ENCODE peak calls at places on chromosome 4, in five cellular contexts. Y is glutamatergic neuron; S is stimulated activated CD8-positive, alpha-beta memory T cell treated with anti-CD3 and anti-CD28 coated beads, Interleukin-15, amount 100 ng/mL, for 4 hours; W is neural crest cell; Q is foreskin fibroblast. B is an unnamed sample.

GRCh38 chr4:74671074-74671698 is 123.1 kb downstream of the BTC start:
- DNase-seq in W (peak; percentile 29), Y (peak; percentile 63), Q (peak; percentile 90), S (no peak), B (peak; percentile 79)

GRCh38 chr4:159778298-159778697 is 675.4 kb downstream of the RAPGEF2 start:
- DNase-seq in Q (no peak), W (no peak), Y (no peak), S (no peak), B (no peak)

GRCh38 chr4:6761540-6762243 is 20.8 kb upstream of the KIAA0232 start:
- DNase-seq in W (peak; percentile 37), Q (peak; percentile 66), Y (no peak), S (no peak), B (no peak)

GRCh38 chr4:3680656-3681055 is 85.5 kb upstream of the ADRA2C start:
- DNase-seq in Y (no peak), S (no peak), W (no peak), Q (no peak), B (no peak)

GRCh38 chr4:182142146-182143085 is 100.8 kb upstream of the TENM3 start:
- DNase-seq in Y (peak; percentile 39), Q (peak; percentile 46), W (peak; percentile 31), S (no peak), B (no peak)

GRCh38 chr4:112517067-112517588 is 1.1 kb upstream of the NEUROG2 start:
- DNase-seq in W (peak; percentile 19), Y (peak; percentile 53), Q (peak; percentile 33), S (no peak), B (no peak)

GRCh38 chr4:154004859-154005520 is 216.1 kb upstream of the SFRP2 start:
- DNase-seq in Y (no peak), Q (peak; percentile 97), W (no peak), S (no peak), B (no peak)

GRCh38 chr4:61202100-61202637 is 2.0 kb downstream of the ADGRL3 start:
- DNase-seq in Y (peak; percentile 61), S (no peak), Q (peak; percentile 17), W (peak; percentile 15), B (peak; percentile 58)

GRCh38 chr4:108351806-108352205 is 183.1 kb upstream of the LEF1 start:
- DNase-seq in Y (no peak), Q (no peak), S (no peak), W (no peak), B (no peak)

GRCh38 chr4:164508836-164509235 is 245.1 kb upstream of the SMIM31 start:
- DNase-seq in Q (no peak), W (no peak), Y (no peak), S (no peak), B (no peak)

GRCh38 chr4:24131954-24132673 is 242.3 kb upstream of the PPARGC1A start:
- DNase-seq in Q (no peak), W (no peak), S (no peak), Y (no peak), B (no peak)

GRCh38 chr4:138670681-138671080 is 344.9 kb upstream of the NOCT start:
- DNase-seq in Q (no peak), S (no peak), Y (no peak), W (no peak), B (no peak)

GRCh38 chr4:108172231-108172779 is 3.6 kb upstream of the LEF1 start:
- DNase-seq in Y (peak; percentile 65), Q (peak; percentile 65), W (peak; percentile 55), S (no peak), B (peak; percentile 56)

GRCh38 chr4:82201805-82202636 is 171.8 kb downstream of the HNRNPD start:
- DNase-seq in Q (peak; percentile 32), Y (peak; percentile 71), W (peak; percentile 63), S (no peak), B (peak; percentile 78)

GRCh38 chr4:187157380-187157958 is 433.8 kb upstream of the FAT1 start:
- DNase-seq in Q (no peak), Y (no peak), S (no peak), W (no peak), B (no peak)

GRCh38 chr4:80336582-80336981 is 1.1 kb downstream of the CFAP299 start:
- DNase-seq in Q (peak; percentile 52), W (no peak), S (no peak), Y (no peak), B (peak; percentile 65)

GRCh38 chr4:2932561-2932950 is 30.6 kb downstream of the NOP14 start:
- DNase-seq in Y (no peak), Q (no peak), S (no peak), W (no peak), B (no peak)

GRCh38 chr4:7204656-7205387 is 12.5 kb downstream of the SORCS2 start:
- DNase-seq in S (no peak), Q (no peak), W (no peak), Y (no peak), B (no peak)

B was measured in COR-L47.